ENCODE peak calls at places on chromosome 14, in eight cellular contexts. W, E, G, N, X, S, O and Z are unnamed samples.

GRCh38 chr14:61575126-61575525 is 120.2 kb upstream of the HIF1A start:
- DNase-seq in G (no peak), S (no peak), W (no peak), N (no peak), X (no peak), O (no peak), E (no peak), Z (no peak)

GRCh38 chr14:105338392-105338791 is 23.8 kb downstream of the PACS2 start:
- DNase-seq in W (no peak), G (no peak), O (no peak), X (no peak), E (no peak), S (no peak), N (no peak), Z (no peak)

GRCh38 chr14:59695198-59695597 is 118.6 kb upstream of the CCDC175 start:
- DNase-seq in S (peak), X (no peak), O (no peak), G (no peak), E (peak), W (no peak), N (no peak), Z (no peak)

GRCh38 chr14:39368261-39368959 is 63.8 kb downstream of the FBXO33 start:
- DNase-seq in O (no peak), E (peak), X (peak), G (peak), N (peak), S (peak), W (peak), Z (no peak)

GRCh38 chr14:57533214-57533613 is 39.6 kb upstream of the CCDC198 start:
- DNase-seq in S (no peak), E (no peak), W (peak), O (no peak), N (peak), G (peak), X (peak), Z (no peak)

GRCh38 chr14:50344116-50344775 is 32.1 kb downstream of the DMAC2L start:
- DNase-seq in N (no peak), G (peak), X (no peak), O (no peak), W (no peak), S (no peak), E (no peak), Z (no peak)

GRCh38 chr14:51341338-51341737 is 101.3 kb downstream of the TMX1 start:
- DNase-seq in O (no peak), N (no peak), G (no peak), W (no peak), X (no peak), E (no peak), S (peak), Z (no peak)

GRCh38 chr14:101504096-101504948 is 57.0 kb upstream of the DIO3 start:
- DNase-seq in S (no peak), O (no peak), G (no peak), N (no peak), E (peak), X (no peak), W (no peak), Z (no peak)

GRCh38 chr14:89429206-89430091 is 12.4 kb upstream of the FOXN3 start:
- DNase-seq in S (no peak), G (peak), X (peak), E (no peak), O (no peak), W (no peak), N (no peak), Z (no peak)

GRCh38 chr14:92154283-92154942 is 32.6 kb downstream of the CPSF2 start:
- DNase-seq in O (no peak), X (no peak), G (no peak), W (no peak), N (peak), S (no peak), E (no peak), Z (no peak)

GRCh38 chr14:86639146-86639545 is 1109.2 kb downstream of the FLRT2 start:
- DNase-seq in O (no peak), S (no peak), X (no peak), W (no peak), G (no peak), E (no peak), N (no peak), Z (no peak)

GRCh38 chr14:26191123-26191522 is 406.7 kb downstream of the NOVA1 start:
- DNase-seq in N (no peak), O (no peak), E (no peak), G (no peak), S (no peak), X (no peak), W (no peak), Z (no peak)

GRCh38 chr14:73231874-73232851 is 5.1 kb upstream of the PAPLN start:
- DNase-seq in X (peak), N (no peak), O (no peak), E (no peak), G (peak), W (no peak), S (no peak), Z (no peak)

GRCh38 chr14:39302124-39302810 is 68.6 kb downstream of the MIA2 start:
- DNase-seq in G (no peak), O (no peak), E (no peak), X (no peak), S (no peak), W (no peak), N (no peak), Z (no peak)

GRCh38 chr14:65177551-65177950 is 75.2 kb upstream of the MAX start:
- DNase-seq in N (no peak), E (no peak), S (no peak), W (no peak), X (no peak), O (no peak), G (no peak), Z (no peak)

GRCh38 chr14:56491299-56492285 is 88.0 kb upstream of the TMEM260 start:
- DNase-seq in S (peak), O (no peak), E (peak), W (peak), G (peak), X (peak), N (peak), Z (peak)

GRCh38 chr14:63717704-63718103 is 10.2 kb downstream of the SGPP1 start:
- DNase-seq in E (no peak), X (no peak), W (no peak), S (no peak), O (no peak), N (no peak), G (peak), Z (no peak)

GRCh38 chr14:38989917-38990546 is 113.0 kb downstream of the SEC23A start:
- DNase-seq in N (no peak), E (no peak), W (no peak), S (no peak), O (no peak), X (peak), G (no peak), Z (no peak)